ENCODE peak calls at places on chromosomes 5 and 9, in seven cellular contexts. B, W, M, I, L, O and N are unnamed samples.

GRCh38 chr5:94433393-94434149 is 184.8 kb downstream of the KIAA0825 start:
- DNase-seq in O (no peak), L (no peak), M (peak; percentile 38), B (peak; percentile 54), I (peak; percentile 4), W (no peak), N (no peak)

GRCh38 chr5:58077966-58078365 is 381.9 kb downstream of the PLK2 start:
- DNase-seq in O (no peak), B (no peak), M (no peak), W (no peak), I (no peak), L (no peak), N (no peak)

GRCh38 chr9:124341455-124342170 is 73.6 kb downstream of the PSMB7 start:
- DNase-seq in I (no peak), B (no peak), O (no peak), W (peak; percentile 30), L (no peak), M (no peak), N (no peak)

GRCh38 chr5:107337281-107337680 is 333.5 kb downstream of the EFNA5 start:
- DNase-seq in L (no peak), W (no peak), O (no peak), M (no peak), B (no peak), I (no peak), N (no peak)

GRCh38 chr9:95817205-95817604 is 58.3 kb upstream of the ERCC6L2 start:
- DNase-seq in W (peak; percentile 59), O (no peak), L (no peak), I (no peak), M (no peak), B (no peak), N (no peak)

GRCh38 chr5:166517976-166518375 is 1773.5 kb upstream of the WWC1 start:
- DNase-seq in W (no peak), I (no peak), O (no peak), L (no peak), B (no peak), M (no peak), N (no peak)

GRCh38 chr5:58641533-58641932 is 58.7 kb downstream of the RAB3C start:
- DNase-seq in B (no peak), M (no peak), W (no peak), O (no peak), L (no peak), I (no peak), N (no peak)

GRCh38 chr5:164119806-164120440 is 614.5 kb downstream of the MAT2B start:
- DNase-seq in I (peak; percentile 30), M (peak; percentile 50), W (no peak), L (no peak), O (no peak), B (no peak), N (no peak)

GRCh38 chr5:134114886-134115805 is 665 bp downstream of the TCF7 start:
- DNase-seq in W (peak; percentile 88), I (peak; percentile 32), B (peak; percentile 35), O (no peak), M (no peak), L (no peak), N (no peak)

GRCh38 chr5:68261174-68262021 is 45.8 kb downstream of the PIK3R1 start:
- DNase-seq in L (no peak), I (no peak), O (no peak), M (no peak), B (no peak), W (no peak), N (no peak)

GRCh38 chr5:175517824-175518450 is 39.6 kb downstream of the SFXN1 start:
- DNase-seq in I (no peak), W (no peak), O (no peak), L (no peak), B (no peak), M (no peak), N (no peak)

GRCh38 chr5:156310115-156310514 is 16.8 kb upstream of the SGCD start:
- DNase-seq in M (no peak), W (no peak), O (no peak), B (no peak), I (no peak), L (no peak), N (no peak)
- TF ChIP-seq CTCF in M (no peak), W (no peak), O (no peak), B (no peak), I (no peak), L (no peak), N (no peak)

DNA sequence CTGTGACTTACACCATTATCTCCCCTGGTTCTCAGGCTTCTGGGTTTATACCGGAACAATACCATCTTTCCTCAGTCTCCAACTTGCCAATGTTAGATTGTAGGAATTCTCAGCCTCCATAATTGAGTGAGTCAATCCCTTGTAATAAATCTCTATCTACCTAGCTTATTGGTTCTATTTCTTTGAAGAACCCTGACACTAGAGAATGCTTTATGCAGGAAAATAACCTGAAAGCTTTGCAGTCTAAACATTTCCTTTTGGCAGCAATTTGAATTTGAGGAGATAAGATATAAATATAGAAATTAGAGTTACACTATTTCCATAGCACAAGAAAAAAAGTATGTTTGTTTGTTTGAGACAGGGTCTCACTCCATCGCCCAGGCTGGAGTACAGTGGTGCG is 278.1 kb upstream of the CDH18 start:
- DNase-seq in W (no peak), B (no peak), I (no peak), M (no peak), L (no peak), O (no peak), N (no peak)
- TF ChIP-seq POLR2AphosphoS5 in W (no peak), B (no peak), I (no peak), M (no peak), L (no peak), O (no peak), N (no peak)

DNA sequence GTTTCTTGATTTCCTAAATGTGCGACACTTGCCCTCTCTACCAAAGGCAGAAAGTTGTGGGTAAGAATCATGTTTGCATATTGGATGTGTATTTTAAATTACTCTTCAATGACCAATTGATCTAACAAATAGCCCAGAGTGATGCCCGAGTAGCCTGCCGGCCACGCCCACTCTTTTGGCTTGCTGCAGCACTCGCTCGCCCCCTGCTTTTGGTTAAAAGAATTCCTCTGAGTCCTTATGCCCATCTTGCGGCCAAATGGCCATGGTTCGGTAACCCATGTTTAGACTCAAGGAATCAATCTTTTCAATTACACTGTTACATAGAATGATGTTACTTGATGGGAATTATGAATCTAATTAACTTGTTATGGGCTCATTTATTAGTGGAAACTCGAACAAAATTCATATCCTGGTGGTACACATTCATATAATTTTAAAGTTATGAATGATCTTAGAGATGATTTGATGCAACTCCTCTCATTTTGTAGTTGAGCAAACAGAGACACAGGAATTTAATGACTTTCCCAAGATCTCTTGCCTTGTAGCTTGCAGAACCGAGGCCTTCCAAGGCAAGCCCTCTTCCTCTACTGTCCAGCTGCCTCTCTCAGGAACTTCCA is 36.5 kb downstream of the PPIC start:
- DNase-seq in M (peak; percentile 23), W (peak; percentile 16), I (peak; percentile 6), B (peak; percentile 67), L (peak; percentile 38), O (no peak), N (no peak)
- TF ChIP-seq CTCF in M (peak; percentile 17), W (peak; percentile 13), I (peak; percentile 36), B (peak; percentile 41), L (peak; percentile 84), O (no peak), N (no peak)

GRCh38 chr5:10702911-10703491 is 58.0 kb downstream of the DAP start:
- DNase-seq in O (no peak), L (no peak), W (peak; percentile 16), B (no peak), M (peak; percentile 44), I (no peak), N (no peak)
- TF ChIP-seq POLR2AphosphoS5 in O (no peak), L (no peak), W (no peak), B (no peak), M (no peak), I (no peak), N (no peak)

GRCh38 chr9:137968235-137968634 is 90.7 kb downstream of the CACNA1B start:
- DNase-seq in O (no peak), L (no peak), I (no peak), W (peak; percentile 44), B (peak; percentile 24), M (no peak), N (no peak)
- TF ChIP-seq CTCF in O (no peak), L (no peak), I (no peak), W (no peak), B (no peak), M (no peak), N (no peak)

GRCh38 chr5:128965011-128965637 is at the start of gene SLC27A6:
- DNase-seq in L (no peak), B (no peak), M (no peak), I (no peak), W (peak; percentile 79), O (no peak), N (no peak)
- TF ChIP-seq POLR2AphosphoS5 in L (no peak), B (no peak), M (no peak), I (no peak), W (no peak), O (no peak), N (no peak)

DNA sequence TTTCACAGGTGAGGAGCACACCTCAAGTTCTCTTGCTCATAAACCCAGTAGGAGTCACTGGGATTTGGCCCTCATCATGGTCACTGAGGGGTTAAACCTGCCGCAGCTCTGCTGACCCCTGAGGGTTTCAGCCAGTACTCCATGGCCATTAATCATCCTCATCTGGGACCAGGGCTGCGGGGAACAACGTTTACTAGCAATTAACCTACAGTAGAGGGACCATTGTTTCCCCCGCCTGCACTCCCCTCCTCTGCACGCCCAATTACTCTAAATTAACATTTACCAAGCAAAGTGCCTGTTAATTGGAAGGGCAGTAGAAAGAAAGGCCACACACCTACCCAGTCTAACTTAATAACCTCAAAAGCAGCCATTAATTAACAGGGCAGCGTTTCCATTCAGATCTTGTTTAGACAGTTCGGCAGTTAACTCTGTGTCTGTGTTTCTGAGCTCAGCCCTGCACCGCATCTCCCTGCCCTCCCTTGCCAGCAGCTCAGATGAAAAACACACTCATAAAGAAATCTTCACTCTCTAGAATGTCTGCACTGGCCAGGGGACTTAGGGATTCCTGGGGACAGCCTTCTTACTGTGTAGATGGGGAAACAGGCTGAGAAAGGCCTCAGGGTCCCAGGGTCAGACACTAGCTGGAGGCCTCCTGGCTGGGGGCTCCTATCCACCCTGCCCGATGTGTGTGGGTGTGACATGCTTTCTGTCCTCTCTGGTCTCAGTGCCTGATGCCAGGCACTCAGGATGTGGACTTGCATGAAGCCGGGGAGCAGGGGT is 51.6 kb downstream of the ALG2 start:
- DNase-seq in O (no peak), I (no peak), L (no peak), W (no peak), M (no peak), B (no peak), N (no peak)
- TF ChIP-seq CTCF in O (no peak), I (no peak), L (peak; percentile 53), W (no peak), M (no peak), B (no peak), N (no peak)